ENCODE peak calls at places on chromosomes 4 and X, in eight cellular contexts. B is ascending aorta, P is A549, G is Peyer's patch, A is left ventricle myocardium inferior, S is stomach, N is upper lobe of left lung, L is sigmoid colon. T is an unnamed sample. For H3K9me3, the result is how much of the 10 kb centered on the place peaks cover.

GRCh38 chr4:118772149-118773081 is 63.5 kb downstream of the SEC24D start:
- DNase-seq in A (no peak), G (no peak), B (no peak), N (no peak), L (no peak), S (no peak), P (peak), T (no peak)

GRCh38 chr4:154727540-154727939 is 16.3 kb upstream of the LRAT start:
- DNase-seq in B (no peak), L (no peak), P (no peak), S (no peak), G (no peak), N (no peak), A (no peak), T (no peak)

GRCh38 chr4:155959417-155959816 is 5.8 kb upstream of the CTSO start:
- DNase-seq in S (no peak), L (no peak), A (no peak), N (peak), G (no peak), P (no peak), B (no peak), T (no peak)

GRCh38 chr4:40918330-40918729 is 168.6 kb downstream of the NSUN7 start:
- DNase-seq in P (peak), L (peak), G (no peak), B (no peak), A (peak), S (peak), N (no peak), T (no peak)

GRCh38 chrX:13717697-13718483 is 16.5 kb downstream of the TRAPPC2 start:
- DNase-seq in N (no peak), P (no peak), L (peak), A (peak), S (no peak), G (no peak), B (no peak), T (no peak)

GRCh38 chr4:52102587-52102986 is 51.5 kb downstream of the SPATA18 start:
- DNase-seq in S (no peak), N (no peak), B (no peak), G (no peak), A (no peak), P (peak), L (no peak), T (no peak)

GRCh38 chr4:119104644-119105273 is 30.9 kb upstream of the MYOZ2 start:
- DNase-seq in N (no peak), P (no peak), S (no peak), L (no peak), B (no peak), G (no peak), A (no peak), T (no peak)

GRCh38 chr4:54568184-54568583 is 89.6 kb upstream of the KIT start:
- DNase-seq in L (no peak), N (no peak), B (no peak), S (no peak), G (no peak), P (no peak), A (no peak), T (no peak)

GRCh38 chr4:117533501-117533900 is 448.1 kb upstream of the TRAM1L1 start:
- DNase-seq in S (no peak), G (no peak), B (no peak), N (no peak), P (no peak), L (no peak), A (no peak), T (no peak)

GRCh38 chr4:117093581-117093980 is 8.2 kb upstream of the TRAM1L1 start:
- DNase-seq in L (no peak), N (no peak), A (no peak), P (no peak), G (no peak), S (no peak), B (no peak), T (no peak)

GRCh38 chrX:8849945-8850344 is 48.8 kb upstream of the FAM9A start:
- DNase-seq in A (no peak), G (no peak), B (no peak), N (no peak), P (peak), S (no peak), L (no peak), T (no peak)

GRCh38 chr4:73740353-73740778 is at the start of gene CXCL8:
- DNase-seq in N (no peak), P (peak), A (peak), L (peak), S (peak), G (no peak), B (peak), T (no peak)

GRCh38 chr4:187179086-187180070 is 455.7 kb upstream of the FAT1 start:
- DNase-seq in B (no peak), N (no peak), S (no peak), L (no peak), A (no peak), P (no peak), G (no peak), T (no peak)

GRCh38 chrX:71111141-71111843 is at the start of gene IL2RG:
- DNase-seq in A (no peak), P (no peak), L (no peak), B (no peak), N (no peak), S (peak), G (peak), T (peak)

GRCh38 chrX:44891642-44892041 is 18.7 kb downstream of the KDM6A start:
- DNase-seq in S (peak), A (no peak), G (no peak), B (no peak), P (no peak), N (no peak), L (no peak), T (no peak)
- H3K9me3 ChIP-seq in S (under half), A (under half), G (under half), B (under half), P (under half), N (under half), L (under half), T (under half)

DNA sequence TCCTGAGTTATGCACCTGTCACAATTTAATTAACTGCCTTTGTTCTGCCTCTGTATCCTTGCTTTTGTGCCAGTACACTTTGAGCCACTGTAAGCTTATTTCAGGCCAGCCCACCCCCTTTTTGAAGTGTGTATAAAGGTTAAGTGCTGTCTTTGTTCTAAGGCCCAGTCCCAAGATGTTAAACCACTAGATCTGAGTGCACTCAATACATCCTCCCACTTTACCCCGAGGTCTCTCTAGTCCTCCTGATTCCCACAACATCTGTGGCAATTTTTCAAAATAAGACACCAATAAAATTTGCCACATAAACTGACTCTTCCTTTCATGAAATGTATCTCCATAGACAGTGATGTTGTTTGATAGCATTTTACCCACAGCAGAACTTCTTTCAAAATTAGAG is 124.1 kb upstream of the SPIN4 start:
- DNase-seq in A (no peak), N (no peak), G (no peak), B (no peak), L (no peak), S (no peak), P (peak), T (no peak)
- H3K9me3 ChIP-seq in A (under half), N (under half), G (under half), B (under half), L (under half), S (under half), P (under half), T (under half)

DNA sequence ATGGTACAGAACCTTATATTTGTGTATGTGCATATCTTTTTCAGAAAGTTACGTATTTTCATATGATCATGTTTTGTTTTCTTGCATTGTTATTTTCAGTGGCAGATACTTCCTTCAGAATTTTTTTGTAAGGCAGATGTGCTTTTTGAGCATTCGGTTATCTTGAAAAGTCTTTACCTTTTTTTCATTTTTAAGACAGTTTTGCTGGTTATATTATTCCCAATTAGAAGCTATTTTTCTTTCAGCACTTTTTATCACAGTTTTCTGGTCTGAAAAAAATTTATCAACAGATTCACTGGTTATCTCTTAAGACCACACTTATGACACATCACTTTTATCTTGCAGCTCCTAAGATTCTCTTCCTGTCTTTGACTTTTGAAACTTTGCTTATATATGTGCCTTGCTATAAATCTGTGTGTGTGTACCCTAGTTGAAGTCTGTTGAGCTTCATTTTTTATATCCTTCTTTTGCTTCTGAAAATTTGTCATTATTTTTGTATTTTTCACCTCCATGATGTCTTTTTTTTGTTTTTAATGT is 53.1 kb downstream of the ZNF732 start:
- DNase-seq in P (no peak), L (no peak), A (no peak), N (no peak), B (no peak), S (no peak), G (no peak), T (no peak)
- H3K9me3 ChIP-seq in P (under half), L (under half), A (half or more), N (under half), B (half or more), S (half or more), G (under half), T (under half)

DNA sequence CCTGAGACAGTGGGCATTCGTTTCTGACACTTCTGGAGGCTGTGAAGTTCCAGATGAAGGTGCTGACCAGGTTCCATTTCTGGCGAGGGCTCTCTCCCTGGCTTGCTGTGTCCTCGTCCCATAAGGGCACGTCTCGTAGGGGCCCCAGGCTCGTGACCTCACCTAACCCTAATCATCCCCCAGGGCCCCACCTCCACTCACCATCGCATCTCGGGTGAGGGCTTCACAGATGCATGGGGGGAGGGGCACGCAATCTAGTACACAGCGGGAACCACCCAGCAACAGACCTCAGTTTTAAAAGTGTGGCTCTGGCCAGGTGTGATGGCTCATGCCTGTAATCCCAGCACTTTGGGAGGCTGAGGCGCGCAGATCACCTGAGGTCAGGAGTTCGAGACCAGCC is 22.1 kb downstream of the PDE6B start:
- DNase-seq in A (no peak), G (no peak), N (no peak), L (no peak), P (no peak), S (no peak), B (no peak), T (no peak)
- H3K9me3 ChIP-seq in A (under half), G (under half), N (under half), L (under half), P (under half), S (under half), B (under half), T (under half)

GRCh38 chr4:14294611-14295010 is 667.1 kb upstream of the BOD1L1 start:
- DNase-seq in G (no peak), P (no peak), N (no peak), B (no peak), S (no peak), L (no peak), A (no peak), T (no peak)
- H3K9me3 ChIP-seq in G (under half), P (under half), N (under half), B (under half), S (under half), L (under half), A (under half), T (under half)

GRCh38 chrX:48728653-48729052 is 32.1 kb downstream of the SUV39H1 start:
- DNase-seq in G (no peak), A (no peak), N (no peak), B (no peak), L (no peak), P (no peak), S (no peak), T (no peak)
- H3K9me3 ChIP-seq in G (under half), A (under half), N (under half), B (under half), L (under half), P (under half), S (under half), T (under half)

GRCh38 chrX:156001667-156002021 is 4.1 kb downstream of the IL9R start:
- DNase-seq in B (no peak), N (no peak), P (no peak), G (no peak), S (no peak), L (no peak), A (no peak), T (no peak)

GRCh38 chrX:155998761-155999510 is 1.4 kb downstream of the IL9R start:
- DNase-seq in N (no peak), L (no peak), S (no peak), A (no peak), G (no peak), B (no peak), P (no peak), T (no peak)

GRCh38 chrX:156000361-156000926 is 2.9 kb downstream of the IL9R start:
- DNase-seq in A (no peak), N (no peak), P (no peak), S (no peak), B (no peak), L (no peak), G (peak), T (no peak)

GRCh38 chrX:156002517-156002916 is 5.0 kb downstream of the IL9R start:
- DNase-seq in A (no peak), G (no peak), S (no peak), P (no peak), L (no peak), B (no peak), N (no peak), T (no peak)

DNA sequence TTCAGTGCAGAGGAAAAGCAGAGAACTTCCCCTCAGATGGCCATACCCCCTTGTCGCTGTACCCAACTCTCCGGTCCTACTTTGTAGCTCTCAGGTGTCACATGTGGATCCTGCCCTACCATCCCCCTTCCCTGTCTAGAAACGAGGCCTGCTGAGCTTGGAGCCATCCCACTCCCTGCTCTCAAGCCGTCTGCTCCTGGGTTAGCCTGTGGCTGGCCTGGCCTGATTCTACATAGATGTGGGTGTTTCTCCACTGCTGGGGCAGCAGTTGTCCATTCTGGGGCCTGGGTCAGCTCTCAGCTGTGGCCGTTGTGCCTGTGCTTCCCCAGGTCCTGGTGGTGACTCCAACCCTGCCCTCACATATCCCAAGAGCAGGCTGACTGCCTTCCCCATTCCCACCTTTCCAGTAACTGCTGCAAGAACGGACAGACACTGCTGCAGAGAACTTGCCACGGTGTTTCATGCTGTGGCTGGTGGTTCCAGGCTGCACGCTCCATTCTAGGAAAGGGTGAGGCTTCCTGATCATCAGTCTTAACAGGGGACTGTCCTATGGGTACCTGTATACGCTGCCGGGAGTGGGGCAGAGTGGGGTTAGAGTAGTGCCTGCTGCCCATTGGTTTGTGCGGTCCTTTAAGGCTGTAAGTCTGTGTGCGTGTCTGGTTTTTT is 3.6 kb downstream of the IL9R start:
- DNase-seq in A (no peak), L (no peak), S (no peak), N (no peak), P (no peak), B (no peak), G (peak), T (no peak)
- H3K9me3 ChIP-seq in A (under half), L (under half), S (under half), N (under half), P (under half), B (under half), G (under half), T (under half)

GRCh38 chr4:5120067-5120466 is 68.8 kb downstream of the STK32B start:
- DNase-seq in S (no peak), P (no peak), A (no peak), B (no peak), L (no peak), N (no peak), G (no peak), T (no peak)

GRCh38 chr4:5125326-5125725 is 74.0 kb downstream of the STK32B start:
- DNase-seq in G (no peak), S (no peak), N (peak), B (no peak), A (no peak), P (no peak), L (no peak), T (no peak)

GRCh38 chr4:5120468-5120867 is 69.2 kb downstream of the STK32B start:
- DNase-seq in N (no peak), P (no peak), L (no peak), A (no peak), G (no peak), B (no peak), S (no peak), T (no peak)

GRCh38 chr4:5124876-5125275 is 73.6 kb downstream of the STK32B start:
- DNase-seq in N (no peak), S (no peak), G (no peak), B (no peak), L (no peak), P (no peak), A (no peak), T (no peak)

DNA sequence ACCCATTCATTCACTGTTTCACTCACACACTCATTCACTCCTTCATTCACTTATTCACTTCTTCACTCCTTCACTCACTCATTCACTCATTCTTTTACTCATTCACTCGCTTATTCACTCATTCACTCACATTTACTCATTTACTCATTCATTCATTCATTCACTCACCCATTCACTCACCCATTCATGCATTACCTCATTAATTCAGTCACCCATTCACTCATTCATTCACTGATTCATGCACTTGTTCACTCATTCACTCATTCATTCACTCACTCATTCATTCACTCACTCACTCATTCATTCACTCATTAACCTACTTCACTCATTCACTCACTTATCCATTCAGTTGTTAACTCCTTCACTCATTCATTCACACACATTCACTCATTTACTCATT is 70.8 kb downstream of the STK32B start:
- DNase-seq in A (no peak), L (no peak), P (no peak), N (no peak), S (no peak), B (no peak), G (no peak), T (no peak)
- H3K9me3 ChIP-seq in A (under half), L (under half), P (under half), N (under half), S (under half), B (under half), G (under half), T (under half)

DNA sequence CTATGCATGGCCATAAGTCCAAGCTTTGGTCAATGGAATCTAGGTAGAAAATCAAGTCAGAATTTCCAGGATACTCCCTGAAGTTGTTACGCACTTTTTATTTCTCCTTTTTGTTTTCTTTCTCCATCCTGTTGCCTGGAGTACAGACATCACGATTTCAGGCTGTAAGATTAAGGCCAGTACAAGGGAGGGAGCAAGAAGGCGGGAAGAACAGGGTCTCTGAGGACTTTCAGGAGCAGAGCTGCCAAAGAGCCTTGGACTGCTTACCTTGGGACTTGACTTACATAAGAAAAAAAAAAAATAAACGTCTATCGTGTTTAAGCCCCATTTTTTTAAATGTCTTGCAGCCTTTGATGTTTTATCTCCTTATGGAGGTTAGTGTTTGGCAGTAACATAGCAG is 107.1 kb downstream of the CLNK start:
- DNase-seq in P (no peak), S (no peak), G (no peak), B (no peak), N (no peak), A (no peak), L (no peak), T (no peak)
- H3K9me3 ChIP-seq in P (under half), S (under half), G (under half), B (under half), N (under half), A (under half), L (under half), T (under half)

GRCh38 chrX:149470960-149471359 is 34.1 kb downstream of the IDS start:
- DNase-seq in B (no peak), A (peak), N (peak), P (peak), L (peak), S (peak), G (peak), T (peak)
- H3K9me3 ChIP-seq in B (under half), A (under half), N (under half), P (under half), L (under half), S (under half), G (under half), T (under half)

T was measured in T-helper 17 cell.